ENCODE peak calls at places on chromosomes 2 and 18, in seven cellular contexts. One of them, this sample, is unnamed.

GRCh38 chr2:127572841-127573240 is 37.4 kb downstream of the MYO7B start:
- DNase-seq in GM13976: no peak
- DNase-seq in NCI-H1694 treated with DMSO at 0.1 percent for 48 hours: no peak
- DNase-seq in activated CD4-positive, CD25-positive, alpha-beta regulatory T cell treated with anti-CD3 and anti-CD28 coated beads, Interleukin-2, amount 50 U/mL, for 72 hours: no peak
- DNase-seq in HL-60: no peak
- DNase-seq in astrocyte: no peak
- DNase-seq in M059J: no peak
- DNase-seq in this sample: no peak

GRCh38 chr2:36516136-36516870 is 81.7 kb downstream of the FEZ2 start:
- DNase-seq in GM13976: no peak
- DNase-seq in NCI-H1694 treated with DMSO at 0.1 percent for 48 hours: no peak
- DNase-seq in activated CD4-positive, CD25-positive, alpha-beta regulatory T cell treated with anti-CD3 and anti-CD28 coated beads, Interleukin-2, amount 50 U/mL, for 72 hours: no peak
- DNase-seq in HL-60: no peak
- DNase-seq in astrocyte: peak; percentile 56
- DNase-seq in M059J: no peak
- DNase-seq in this sample: peak; percentile 37

GRCh38 chr18:10045296-10045891 is 131.6 kb downstream of the VAPA start:
- DNase-seq in GM13976: no peak
- DNase-seq in NCI-H1694 treated with DMSO at 0.1 percent for 48 hours: no peak
- DNase-seq in activated CD4-positive, CD25-positive, alpha-beta regulatory T cell treated with anti-CD3 and anti-CD28 coated beads, Interleukin-2, amount 50 U/mL, for 72 hours: no peak
- DNase-seq in HL-60: no peak
- DNase-seq in astrocyte: no peak
- DNase-seq in M059J: no peak
- DNase-seq in this sample: no peak

GRCh38 chr2:166233244-166233643 is 105.4 kb upstream of the SCN1A start:
- DNase-seq in GM13976: no peak
- DNase-seq in NCI-H1694 treated with DMSO at 0.1 percent for 48 hours: no peak
- DNase-seq in activated CD4-positive, CD25-positive, alpha-beta regulatory T cell treated with anti-CD3 and anti-CD28 coated beads, Interleukin-2, amount 50 U/mL, for 72 hours: no peak
- DNase-seq in HL-60: no peak
- DNase-seq in astrocyte: no peak
- DNase-seq in M059J: no peak
- DNase-seq in this sample: no peak

GRCh38 chr18:26504831-26505230 is 43.5 kb downstream of the KCTD1 start:
- DNase-seq in GM13976: no peak
- DNase-seq in NCI-H1694 treated with DMSO at 0.1 percent for 48 hours: peak; percentile 3
- DNase-seq in activated CD4-positive, CD25-positive, alpha-beta regulatory T cell treated with anti-CD3 and anti-CD28 coated beads, Interleukin-2, amount 50 U/mL, for 72 hours: no peak
- DNase-seq in HL-60: no peak
- DNase-seq in astrocyte: no peak
- DNase-seq in M059J: no peak
- DNase-seq in this sample: no peak

GRCh38 chr18:59870623-59871130 is 29.1 kb upstream of the PMAIP1 start:
- DNase-seq in GM13976: no peak
- DNase-seq in NCI-H1694 treated with DMSO at 0.1 percent for 48 hours: no peak
- DNase-seq in activated CD4-positive, CD25-positive, alpha-beta regulatory T cell treated with anti-CD3 and anti-CD28 coated beads, Interleukin-2, amount 50 U/mL, for 72 hours: no peak
- DNase-seq in HL-60: no peak
- DNase-seq in astrocyte: no peak
- DNase-seq in M059J: no peak
- DNase-seq in this sample: no peak

GRCh38 chr2:40760071-40760666 is 308.3 kb upstream of the SLC8A1 start:
- DNase-seq in GM13976: no peak
- DNase-seq in NCI-H1694 treated with DMSO at 0.1 percent for 48 hours: peak; percentile 53
- DNase-seq in activated CD4-positive, CD25-positive, alpha-beta regulatory T cell treated with anti-CD3 and anti-CD28 coated beads, Interleukin-2, amount 50 U/mL, for 72 hours: no peak
- DNase-seq in HL-60: peak; percentile 16
- DNase-seq in astrocyte: peak; percentile 20
- DNase-seq in M059J: peak; percentile 54
- DNase-seq in this sample: peak; percentile 70

GRCh38 chr2:222993920-222994650 is 57.9 kb upstream of the KCNE4 start:
- DNase-seq in GM13976: no peak
- DNase-seq in NCI-H1694 treated with DMSO at 0.1 percent for 48 hours: peak; percentile 83
- DNase-seq in activated CD4-positive, CD25-positive, alpha-beta regulatory T cell treated with anti-CD3 and anti-CD28 coated beads, Interleukin-2, amount 50 U/mL, for 72 hours: no peak
- DNase-seq in HL-60: no peak
- DNase-seq in astrocyte: peak; percentile 89
- DNase-seq in M059J: peak; percentile 83
- DNase-seq in this sample: peak; percentile 96

GRCh38 chr2:241680827-241681599 is 5.6 kb downstream of the DTYMK start:
- DNase-seq in GM13976: no peak
- DNase-seq in NCI-H1694 treated with DMSO at 0.1 percent for 48 hours: no peak
- DNase-seq in activated CD4-positive, CD25-positive, alpha-beta regulatory T cell treated with anti-CD3 and anti-CD28 coated beads, Interleukin-2, amount 50 U/mL, for 72 hours: no peak
- DNase-seq in HL-60: no peak
- DNase-seq in astrocyte: peak; percentile 98
- DNase-seq in M059J: peak; percentile 91
- DNase-seq in this sample: peak; percentile 96

GRCh38 chr18:49225160-49225559 is 235.3 kb downstream of the DYM start:
- DNase-seq in GM13976: no peak
- DNase-seq in NCI-H1694 treated with DMSO at 0.1 percent for 48 hours: no peak
- DNase-seq in activated CD4-positive, CD25-positive, alpha-beta regulatory T cell treated with anti-CD3 and anti-CD28 coated beads, Interleukin-2, amount 50 U/mL, for 72 hours: no peak
- DNase-seq in HL-60: no peak
- DNase-seq in astrocyte: peak; percentile 71
- DNase-seq in M059J: no peak
- DNase-seq in this sample: no peak

GRCh38 chr2:8935984-8936383 is 67.5 kb downstream of the MBOAT2 start:
- DNase-seq in GM13976: no peak
- DNase-seq in NCI-H1694 treated with DMSO at 0.1 percent for 48 hours: no peak
- DNase-seq in activated CD4-positive, CD25-positive, alpha-beta regulatory T cell treated with anti-CD3 and anti-CD28 coated beads, Interleukin-2, amount 50 U/mL, for 72 hours: no peak
- DNase-seq in HL-60: no peak
- DNase-seq in astrocyte: no peak
- DNase-seq in M059J: no peak
- DNase-seq in this sample: no peak

GRCh38 chr2:78644849-78645248 is 380.7 kb upstream of the REG3G start:
- DNase-seq in GM13976: no peak
- DNase-seq in NCI-H1694 treated with DMSO at 0.1 percent for 48 hours: no peak
- DNase-seq in activated CD4-positive, CD25-positive, alpha-beta regulatory T cell treated with anti-CD3 and anti-CD28 coated beads, Interleukin-2, amount 50 U/mL, for 72 hours: no peak
- DNase-seq in HL-60: no peak
- DNase-seq in astrocyte: no peak
- DNase-seq in M059J: peak; percentile 20
- DNase-seq in this sample: no peak

GRCh38 chr2:160432633-160433032 is 61.0 kb downstream of the RBMS1 start:
- DNase-seq in GM13976: no peak
- DNase-seq in NCI-H1694 treated with DMSO at 0.1 percent for 48 hours: no peak
- DNase-seq in activated CD4-positive, CD25-positive, alpha-beta regulatory T cell treated with anti-CD3 and anti-CD28 coated beads, Interleukin-2, amount 50 U/mL, for 72 hours: no peak
- DNase-seq in HL-60: no peak
- DNase-seq in astrocyte: peak; percentile 79
- DNase-seq in M059J: peak; percentile 89
- DNase-seq in this sample: no peak

GRCh38 chr2:120858361-120858760 is 122.7 kb downstream of the GLI2 start:
- DNase-seq in GM13976: no peak
- DNase-seq in NCI-H1694 treated with DMSO at 0.1 percent for 48 hours: no peak
- DNase-seq in activated CD4-positive, CD25-positive, alpha-beta regulatory T cell treated with anti-CD3 and anti-CD28 coated beads, Interleukin-2, amount 50 U/mL, for 72 hours: no peak
- DNase-seq in HL-60: no peak
- DNase-seq in astrocyte: no peak
- DNase-seq in M059J: peak; percentile 50
- DNase-seq in this sample: no peak

GRCh38 chr2:65529419-65529818 is 97.0 kb upstream of the SPRED2 start:
- DNase-seq in GM13976: no peak
- DNase-seq in NCI-H1694 treated with DMSO at 0.1 percent for 48 hours: no peak
- DNase-seq in activated CD4-positive, CD25-positive, alpha-beta regulatory T cell treated with anti-CD3 and anti-CD28 coated beads, Interleukin-2, amount 50 U/mL, for 72 hours: no peak
- DNase-seq in HL-60: no peak
- DNase-seq in astrocyte: no peak
- DNase-seq in M059J: no peak
- DNase-seq in this sample: no peak

GRCh38 chr2:239570216-239570925 is 169.6 kb upstream of the HDAC4 start:
- DNase-seq in GM13976: no peak
- DNase-seq in NCI-H1694 treated with DMSO at 0.1 percent for 48 hours: no peak
- DNase-seq in activated CD4-positive, CD25-positive, alpha-beta regulatory T cell treated with anti-CD3 and anti-CD28 coated beads, Interleukin-2, amount 50 U/mL, for 72 hours: no peak
- DNase-seq in HL-60: no peak
- DNase-seq in astrocyte: no peak
- DNase-seq in M059J: no peak
- DNase-seq in this sample: no peak

GRCh38 chr2:2014251-2014761 is 270.0 kb upstream of the PXDN start:
- DNase-seq in GM13976: no peak
- DNase-seq in NCI-H1694 treated with DMSO at 0.1 percent for 48 hours: peak; percentile 95
- DNase-seq in activated CD4-positive, CD25-positive, alpha-beta regulatory T cell treated with anti-CD3 and anti-CD28 coated beads, Interleukin-2, amount 50 U/mL, for 72 hours: no peak
- DNase-seq in HL-60: no peak
- DNase-seq in astrocyte: peak; percentile 86
- DNase-seq in M059J: peak; percentile 68
- DNase-seq in this sample: no peak

GRCh38 chr18:49071776-49072175 is 121.0 kb upstream of the SMAD7 start:
- DNase-seq in GM13976: no peak
- DNase-seq in NCI-H1694 treated with DMSO at 0.1 percent for 48 hours: no peak
- DNase-seq in activated CD4-positive, CD25-positive, alpha-beta regulatory T cell treated with anti-CD3 and anti-CD28 coated beads, Interleukin-2, amount 50 U/mL, for 72 hours: no peak
- DNase-seq in HL-60: no peak
- DNase-seq in astrocyte: no peak
- DNase-seq in M059J: no peak
- DNase-seq in this sample: no peak

GRCh38 chr2:59276033-59276432 is 1034.9 kb upstream of the FANCL start:
- DNase-seq in GM13976: no peak
- DNase-seq in NCI-H1694 treated with DMSO at 0.1 percent for 48 hours: no peak
- DNase-seq in activated CD4-positive, CD25-positive, alpha-beta regulatory T cell treated with anti-CD3 and anti-CD28 coated beads, Interleukin-2, amount 50 U/mL, for 72 hours: no peak
- DNase-seq in HL-60: no peak
- DNase-seq in astrocyte: no peak
- DNase-seq in M059J: no peak
- DNase-seq in this sample: no peak

GRCh38 chr2:86825728-86826386 is 35.1 kb upstream of the CD8A start:
- DNase-seq in GM13976: no peak
- DNase-seq in NCI-H1694 treated with DMSO at 0.1 percent for 48 hours: no peak
- DNase-seq in activated CD4-positive, CD25-positive, alpha-beta regulatory T cell treated with anti-CD3 and anti-CD28 coated beads, Interleukin-2, amount 50 U/mL, for 72 hours: peak; percentile 36
- DNase-seq in HL-60: no peak
- DNase-seq in astrocyte: no peak
- DNase-seq in M059J: no peak
- DNase-seq in this sample: no peak

GRCh38 chr2:129178356-129178755 is 801.1 kb upstream of the RAB6C start:
- DNase-seq in GM13976: no peak
- DNase-seq in NCI-H1694 treated with DMSO at 0.1 percent for 48 hours: no peak
- DNase-seq in activated CD4-positive, CD25-positive, alpha-beta regulatory T cell treated with anti-CD3 and anti-CD28 coated beads, Interleukin-2, amount 50 U/mL, for 72 hours: no peak
- DNase-seq in HL-60: no peak
- DNase-seq in astrocyte: peak; percentile 1
- DNase-seq in M059J: peak; percentile 28
- DNase-seq in this sample: no peak

GRCh38 chr2:60675309-60675708 is 80.8 kb upstream of the PAPOLG start:
- DNase-seq in GM13976: no peak
- DNase-seq in NCI-H1694 treated with DMSO at 0.1 percent for 48 hours: peak; percentile 37
- DNase-seq in activated CD4-positive, CD25-positive, alpha-beta regulatory T cell treated with anti-CD3 and anti-CD28 coated beads, Interleukin-2, amount 50 U/mL, for 72 hours: no peak
- DNase-seq in HL-60: no peak
- DNase-seq in astrocyte: no peak
- DNase-seq in M059J: no peak
- DNase-seq in this sample: no peak

GRCh38 chr18:63775166-63775730 is at the start of gene SERPINB7:
- DNase-seq in GM13976: no peak
- DNase-seq in NCI-H1694 treated with DMSO at 0.1 percent for 48 hours: no peak
- DNase-seq in activated CD4-positive, CD25-positive, alpha-beta regulatory T cell treated with anti-CD3 and anti-CD28 coated beads, Interleukin-2, amount 50 U/mL, for 72 hours: no peak
- DNase-seq in HL-60: no peak
- DNase-seq in astrocyte: peak; percentile 92
- DNase-seq in M059J: peak; percentile 94
- DNase-seq in this sample: peak; percentile 83

GRCh38 chr2:11855120-11855760 is 108.8 kb downstream of the LPIN1 start:
- DNase-seq in GM13976: no peak
- DNase-seq in NCI-H1694 treated with DMSO at 0.1 percent for 48 hours: no peak
- DNase-seq in activated CD4-positive, CD25-positive, alpha-beta regulatory T cell treated with anti-CD3 and anti-CD28 coated beads, Interleukin-2, amount 50 U/mL, for 72 hours: no peak
- DNase-seq in HL-60: no peak
- DNase-seq in astrocyte: no peak
- DNase-seq in M059J: no peak
- DNase-seq in this sample: peak; percentile 46

GRCh38 chr2:40348665-40349064 is 103.2 kb downstream of the SLC8A1 start:
- DNase-seq in GM13976: no peak
- DNase-seq in NCI-H1694 treated with DMSO at 0.1 percent for 48 hours: no peak
- DNase-seq in activated CD4-positive, CD25-positive, alpha-beta regulatory T cell treated with anti-CD3 and anti-CD28 coated beads, Interleukin-2, amount 50 U/mL, for 72 hours: no peak
- DNase-seq in HL-60: no peak
- DNase-seq in astrocyte: peak; percentile 92
- DNase-seq in M059J: peak; percentile 74
- DNase-seq in this sample: peak; percentile 63

GRCh38 chr2:224837558-224837957 is 121.4 kb upstream of the CCDC195 start:
- DNase-seq in GM13976: no peak
- DNase-seq in NCI-H1694 treated with DMSO at 0.1 percent for 48 hours: no peak
- DNase-seq in activated CD4-positive, CD25-positive, alpha-beta regulatory T cell treated with anti-CD3 and anti-CD28 coated beads, Interleukin-2, amount 50 U/mL, for 72 hours: no peak
- DNase-seq in HL-60: no peak
- DNase-seq in astrocyte: peak; percentile 94
- DNase-seq in M059J: peak; percentile 84
- DNase-seq in this sample: peak; percentile 94

This sample was measured in myocyte.